ENCODE peak calls at places on chromosomes 13 and 19, in eight cellular contexts. A is brain microvascular endothelial cell, S is heart left ventricle, Q is kidney epithelial cell, O is ovary, N is ascending aorta, D is HFFc6, X is natural killer cell. Z is an unnamed sample.
A peak's percentile ranks its signal among the peaks of the same experiment; 100 is the strongest.

GRCh38 chr19:32615569-32615968 is 34.6 kb downstream of the PDCD5 start:
- DNase-seq in O (no peak), D (no peak), Q (no peak), A (no peak), S (no peak), N (no peak), X (no peak), Z (no peak)

GRCh38 chr13:100751826-100752225 is 77.2 kb upstream of the TMTC4 start:
- DNase-seq in A (no peak), N (no peak), Q (no peak), D (no peak), S (no peak), X (no peak), O (no peak), Z (no peak)

GRCh38 chr13:65336916-65337315 is 1893.2 kb downstream of the PCDH9 start:
- DNase-seq in S (no peak), X (no peak), A (peak; percentile 61), Q (no peak), D (no peak), O (no peak), N (no peak), Z (peak; percentile 0)

GRCh38 chr19:33821871-33822270 is 25.2 kb downstream of the KCTD15 start:
- DNase-seq in X (no peak), O (no peak), S (no peak), N (no peak), Q (no peak), D (no peak), A (no peak), Z (no peak)

GRCh38 chr13:24693862-24694471 is 13.8 kb downstream of the ATP12A start:
- DNase-seq in Q (no peak), D (peak; percentile 42), S (no peak), O (no peak), A (peak; percentile 42), N (no peak), X (no peak), Z (peak; percentile 52)

GRCh38 chr19:53659292-53659691 is 27.5 kb downstream of the DPRX start:
- DNase-seq in N (no peak), A (no peak), X (no peak), S (peak; percentile 54), Q (no peak), O (no peak), D (no peak), Z (peak; percentile 91)

GRCh38 chr19:17436094-17436873 is 12.2 kb downstream of the TMEM221 start:
- DNase-seq in O (no peak), N (no peak), A (no peak), D (no peak), S (no peak), Q (no peak), X (no peak), Z (no peak)

GRCh38 chr13:60282708-60283107 is 114.3 kb upstream of the TDRD3 start:
- DNase-seq in Q (no peak), A (no peak), N (no peak), S (no peak), X (no peak), O (no peak), D (no peak), Z (no peak)

GRCh38 chr19:41927810-41928192 is 448 bp downstream of the ERFL start:
- DNase-seq in O (no peak), A (no peak), N (no peak), D (no peak), X (no peak), S (no peak), Q (no peak), Z (no peak)

GRCh38 chr13:46885018-46885417 is 11.8 kb downstream of the HTR2A start:
- DNase-seq in D (peak; percentile 8), A (peak; percentile 38), S (no peak), N (no peak), X (no peak), O (no peak), Q (peak; percentile 54), Z (no peak)

GRCh38 chr19:15253076-15253475 is 20.8 kb upstream of the EPHX3 start:
- DNase-seq in S (no peak), D (no peak), Q (no peak), O (no peak), A (no peak), X (no peak), N (no peak), Z (no peak)

GRCh38 chr13:27967736-27968315 is 1.3 kb downstream of the CDX2 start:
- DNase-seq in Q (no peak), A (no peak), O (no peak), D (no peak), X (no peak), S (no peak), N (no peak), Z (no peak)

DNA sequence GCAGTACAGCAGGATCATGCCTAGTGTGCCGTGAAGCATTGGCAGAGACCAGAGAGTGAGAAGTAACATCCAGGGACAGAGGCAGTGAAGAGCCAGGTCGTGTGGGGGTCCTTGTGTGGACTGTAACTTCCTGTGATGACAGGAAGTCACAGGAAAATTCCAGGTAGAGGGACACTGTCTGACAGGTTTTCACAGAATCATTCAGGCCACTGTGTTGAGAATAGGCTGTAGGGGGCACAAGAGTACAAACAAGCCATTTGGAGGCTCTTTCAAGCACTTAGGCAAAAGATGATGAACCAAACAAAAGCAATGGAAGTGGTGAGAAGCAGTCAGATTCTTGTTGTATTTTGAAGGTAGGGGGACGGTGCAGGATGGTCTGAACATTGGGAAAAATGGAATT is 46.4 kb downstream of the N4BP2L1 start:
- DNase-seq in D (peak; percentile 30), S (no peak), X (no peak), O (no peak), A (peak; percentile 14), N (no peak), Q (peak; percentile 5), Z (peak; percentile 47)
- TF ChIP-seq CTCF in D (peak; percentile 62), S (peak; percentile 63), X (peak; percentile 53), O (peak; percentile 35), A (peak; percentile 69), N (peak; percentile 49), Q (peak; percentile 66), Z (peak; percentile 65)

DNA sequence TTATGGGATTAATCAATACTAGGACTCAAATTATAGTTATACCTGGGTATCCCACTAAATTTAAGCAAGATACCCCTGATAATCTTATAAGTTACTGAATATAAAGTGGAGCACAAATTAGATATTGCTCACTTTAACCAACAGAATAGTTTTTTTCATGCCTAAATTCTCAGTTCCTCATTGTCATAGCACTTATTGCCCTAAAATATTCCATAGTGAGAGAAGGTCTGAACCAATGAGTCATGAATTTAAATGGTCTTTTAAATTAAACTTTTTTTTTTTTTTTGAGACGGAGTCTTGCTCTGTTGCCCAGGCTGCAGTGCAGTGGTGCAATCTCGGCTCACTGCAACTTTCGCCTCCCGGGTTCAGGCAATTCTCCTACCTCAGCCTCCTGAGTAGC is 42.4 kb downstream of the ZNF136 start:
- DNase-seq in D (no peak), X (no peak), N (no peak), S (no peak), O (no peak), A (no peak), Q (no peak), Z (no peak)
- TF ChIP-seq CTCF in D (no peak), X (no peak), N (no peak), S (no peak), O (no peak), A (no peak), Q (no peak), Z (no peak)

GRCh38 chr13:98483636-98484288 is 93.1 kb downstream of the STK24 start:
- DNase-seq in Q (no peak), D (no peak), N (no peak), S (no peak), A (no peak), O (no peak), X (no peak), Z (peak; percentile 72)

GRCh38 chr13:98486412-98486811 is 90.5 kb downstream of the STK24 start:
- DNase-seq in X (no peak), S (no peak), A (no peak), O (no peak), Q (no peak), N (no peak), D (no peak), Z (no peak)

GRCh38 chr13:98482476-98483444 is 94.1 kb downstream of the STK24 start:
- DNase-seq in N (no peak), S (peak; percentile 74), X (no peak), A (peak; percentile 85), D (no peak), Q (no peak), O (peak; percentile 80), Z (peak; percentile 93)

GRCh38 chr13:98485561-98485960 is 91.3 kb downstream of the STK24 start:
- DNase-seq in O (no peak), A (no peak), N (no peak), D (no peak), S (no peak), X (no peak), Q (no peak), Z (no peak)

DNA sequence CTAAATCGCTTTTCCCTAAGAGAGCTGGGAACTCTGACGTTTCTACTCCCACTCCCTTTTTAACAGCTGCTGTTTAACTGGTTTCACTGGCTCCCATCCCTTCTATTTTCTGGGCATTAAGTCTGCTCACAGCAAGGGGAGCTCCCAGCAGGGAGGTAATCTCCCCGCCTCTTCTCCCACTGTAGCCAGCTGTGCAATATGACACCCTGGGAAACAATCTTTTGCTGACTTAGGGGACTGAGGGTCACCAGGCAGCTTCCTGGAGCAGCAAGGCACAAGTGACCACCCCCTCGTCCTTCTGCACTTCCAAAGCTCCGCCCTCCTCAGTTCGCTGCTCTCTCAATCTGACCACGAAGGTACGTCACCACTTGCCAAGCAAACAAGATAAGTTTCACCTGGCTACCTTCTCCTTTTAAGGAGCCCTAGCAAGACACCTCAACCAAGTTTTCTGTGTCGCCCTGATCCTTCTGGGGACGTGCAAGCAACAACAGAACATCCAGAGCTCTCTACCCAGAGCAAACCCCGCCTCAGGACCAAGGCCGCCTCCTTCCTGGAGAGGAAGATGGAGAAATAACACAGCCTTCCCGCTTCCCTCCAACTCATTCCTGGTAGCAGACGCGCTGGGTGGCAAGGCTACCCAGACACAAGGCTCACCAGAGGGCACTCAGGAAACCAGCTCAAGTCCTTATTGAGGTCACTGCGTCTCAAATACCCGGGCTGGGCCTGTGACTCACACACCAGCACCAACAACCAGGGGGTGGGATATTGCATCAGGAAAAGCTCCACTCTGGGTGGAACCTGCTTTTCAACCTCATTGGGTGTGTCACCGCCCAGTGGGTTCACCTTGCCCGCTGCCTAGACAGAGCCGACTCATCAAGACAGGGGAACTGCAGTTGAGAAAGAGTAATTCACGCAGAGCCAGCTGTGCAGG is 92.4 kb downstream of the STK24 start:
- DNase-seq in Q (peak; percentile 99), S (peak; percentile 61), D (peak; percentile 93), O (no peak), A (peak; percentile 98), N (peak; percentile 92), X (no peak), Z (peak; percentile 98)
- TF ChIP-seq CTCF in Q (peak; percentile 13), S (no peak), D (no peak), O (no peak), A (no peak), N (no peak), X (no peak), Z (no peak)

DNA sequence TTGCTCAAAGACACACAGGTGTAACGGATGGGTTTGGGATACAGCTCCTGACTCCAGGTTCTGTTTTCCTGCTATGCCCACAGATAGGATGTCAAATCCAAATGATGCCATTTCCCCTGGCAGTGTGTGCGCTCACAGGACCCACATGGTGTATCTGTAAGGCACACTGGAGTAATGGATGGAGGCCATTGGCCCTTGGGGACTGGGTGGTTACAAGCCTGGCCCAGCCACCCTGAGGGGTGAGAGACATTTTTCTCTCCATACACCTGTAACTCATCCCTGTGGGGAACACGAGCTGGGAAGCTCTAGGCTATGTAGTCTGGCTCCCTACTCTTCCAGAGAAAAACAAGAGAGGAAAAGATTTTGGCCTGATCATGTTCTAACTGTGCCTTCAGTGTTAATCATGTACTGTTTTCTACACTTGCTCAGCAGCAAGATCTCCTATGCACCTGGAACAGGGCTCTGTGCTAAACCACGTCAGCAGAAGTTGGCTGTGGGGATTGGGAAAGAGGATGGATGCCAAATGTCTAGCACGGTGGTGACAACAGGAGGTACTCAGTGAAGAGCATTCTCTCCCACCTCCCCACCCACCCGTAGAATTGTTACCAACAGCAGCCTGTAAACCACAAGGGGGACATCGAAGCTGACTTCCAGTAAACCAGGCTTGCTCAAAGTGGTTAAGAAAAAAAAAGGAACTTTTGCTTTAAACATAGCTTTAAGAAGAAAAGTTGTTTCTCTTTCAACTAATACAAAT is 237.0 kb downstream of the LACC1 start:
- DNase-seq in O (no peak), N (no peak), X (no peak), A (no peak), Q (no peak), S (peak; percentile 55), D (no peak), Z (peak; percentile 37)
- TF ChIP-seq CTCF in O (no peak), N (no peak), X (peak; percentile 8), A (peak; percentile 23), Q (peak; percentile 14), S (peak; percentile 15), D (peak; percentile 17), Z (peak; percentile 15)

Z was measured in fibroblast of villous mesenchyme.